ENCODE peak calls at places on chromosomes 5 and 9, in ten cellular contexts. S, U, X, T, F, W, H, R, N and Q are unnamed samples.

GRCh38 chr5:138439537-138440225 is 824 bp downstream of the REEP2 start:
- DNase-seq in T (no peak), F (no peak), R (no peak), N (no peak), U (peak), H (no peak), W (no peak), S (no peak), X (no peak), Q (no peak)

GRCh38 chr5:178440163-178440545 is 150.0 kb downstream of the COL23A1 start:
- DNase-seq in S (no peak), U (no peak), H (no peak), T (no peak), W (no peak), R (no peak), N (no peak), X (no peak), F (no peak), Q (no peak)

GRCh38 chr5:90881626-90882150 is 323.1 kb downstream of the ADGRV1 start:
- DNase-seq in R (no peak), W (no peak), S (no peak), H (no peak), F (no peak), N (no peak), T (no peak), U (no peak), X (no peak), Q (no peak)

GRCh38 chr5:111762895-111763294 is 5.9 kb upstream of the NREP start:
- DNase-seq in W (no peak), S (no peak), U (no peak), T (no peak), F (no peak), N (no peak), H (no peak), R (no peak), X (no peak), Q (no peak)

GRCh38 chr5:68950111-68950510 is 143.7 kb upstream of the SLC30A5 start:
- DNase-seq in H (no peak), T (no peak), R (no peak), X (peak), N (no peak), S (no peak), F (no peak), U (no peak), W (no peak), Q (no peak)

GRCh38 chr5:68225911-68226563 is 10.5 kb downstream of the PIK3R1 start:
- DNase-seq in S (no peak), T (no peak), R (no peak), H (no peak), N (no peak), W (no peak), F (no peak), U (no peak), X (no peak), Q (no peak)

GRCh38 chr5:16271851-16272250 is 92.3 kb upstream of the MARCHF11 start:
- DNase-seq in W (peak), U (no peak), T (no peak), X (no peak), R (no peak), N (no peak), F (no peak), S (no peak), H (no peak), Q (no peak)

GRCh38 chr9:135979472-135980166 is 18.4 kb upstream of the UBAC1 start:
- DNase-seq in W (no peak), S (no peak), U (no peak), N (no peak), X (no peak), R (no peak), T (no peak), F (no peak), H (no peak), Q (no peak)

GRCh38 chr5:6820851-6821479 is 107.7 kb downstream of the TENT4A start:
- DNase-seq in N (peak), X (no peak), W (peak), S (peak), R (no peak), T (peak), H (no peak), U (peak), F (peak), Q (no peak)

GRCh38 chr5:56161927-56162326 is 71.2 kb downstream of the ANKRD55 start:
- DNase-seq in X (peak), U (no peak), S (no peak), F (no peak), T (no peak), N (no peak), R (no peak), H (peak), W (no peak), Q (no peak)

GRCh38 chr5:6328173-6328572 is 50.2 kb downstream of the MED10 start:
- DNase-seq in N (peak), W (no peak), T (peak), U (peak), R (no peak), H (peak), X (no peak), S (no peak), F (no peak), Q (no peak)

GRCh38 chr5:35183243-35183955 is 46.9 kb downstream of the PRLR start:
- DNase-seq in N (peak), X (no peak), U (peak), F (peak), R (peak), H (peak), S (no peak), T (peak), W (no peak), Q (peak)

GRCh38 chr5:13976867-13977479 is 32.5 kb upstream of the DNAH5 start:
- DNase-seq in N (peak), R (peak), X (no peak), H (peak), W (no peak), T (peak), U (peak), S (no peak), F (peak), Q (no peak)

GRCh38 chr5:174617910-174618309 is 106.5 kb upstream of the MSX2 start:
- DNase-seq in S (no peak), N (no peak), X (peak), T (no peak), F (no peak), W (no peak), U (no peak), H (no peak), R (no peak), Q (no peak)

GRCh38 chr5:73783823-73784222 is 157.8 kb downstream of the ARHGEF28 start:
- DNase-seq in N (no peak), F (no peak), X (no peak), H (no peak), W (no peak), T (peak), S (no peak), U (no peak), R (no peak), Q (no peak)

GRCh38 chr9:123725389-123725788 is 204.5 kb downstream of the DENND1A start:
- DNase-seq in W (no peak), U (peak), S (no peak), N (no peak), F (no peak), H (no peak), X (no peak), T (no peak), R (peak), Q (peak)

GRCh38 chr5:33936004-33936380 is 194 bp upstream of the RXFP3 start:
- DNase-seq in R (peak), X (peak), W (no peak), F (no peak), T (peak), S (no peak), N (no peak), U (peak), H (peak), Q (peak)

GRCh38 chr9:20988061-20988460 is 43.4 kb downstream of the HACD4 start:
- DNase-seq in S (no peak), F (no peak), N (no peak), W (no peak), R (no peak), H (no peak), U (no peak), T (peak), X (no peak), Q (no peak)

GRCh38 chr9:38154501-38155421 is 85.7 kb upstream of the SHB start:
- DNase-seq in H (peak), X (no peak), N (no peak), T (no peak), W (no peak), R (no peak), U (peak), S (no peak), F (no peak), Q (no peak)

GRCh38 chr5:180670586-180671359 is 21.4 kb upstream of the FLT4 start:
- DNase-seq in N (no peak), U (peak), F (peak), W (no peak), X (peak), R (peak), T (peak), S (peak), H (peak), Q (no peak)

GRCh38 chr5:82332889-82333619 is 54.9 kb upstream of the RPS23 start:
- DNase-seq in N (no peak), T (peak), H (peak), X (no peak), R (no peak), W (no peak), F (no peak), U (no peak), S (no peak), Q (no peak)

GRCh38 chr5:59036274-59036961 is 453.5 kb downstream of the RAB3C start:
- DNase-seq in S (peak), N (no peak), T (peak), H (peak), X (no peak), W (no peak), F (peak), R (peak), U (no peak), Q (peak)

GRCh38 chr9:2018162-2018643 is 3.1 kb downstream of the SMARCA2 start:
- DNase-seq in F (no peak), H (no peak), S (no peak), U (no peak), X (no peak), T (no peak), R (no peak), W (no peak), N (no peak), Q (no peak)

GRCh38 chr5:10367586-10367985 is 14.1 kb downstream of the MARCHF6 start:
- DNase-seq in H (peak), N (no peak), R (no peak), F (no peak), W (no peak), X (no peak), T (no peak), U (no peak), S (no peak), Q (no peak)

GRCh38 chr5:98770158-98770910 is 3.1 kb upstream of the RGMB start:
- DNase-seq in N (no peak), F (no peak), T (peak), R (no peak), H (peak), X (peak), U (peak), W (no peak), S (no peak), Q (peak)

GRCh38 chr9:93612796-93613154 is 36.4 kb downstream of the PHF2 start:
- DNase-seq in S (no peak), T (peak), R (no peak), W (peak), U (no peak), X (no peak), H (no peak), N (no peak), F (no peak), Q (no peak)

GRCh38 chr5:99721487-99721886 is 792.7 kb upstream of the CHD1 start:
- DNase-seq in N (no peak), F (no peak), W (no peak), T (no peak), X (no peak), H (no peak), R (no peak), S (no peak), U (no peak), Q (no peak)

GRCh38 chr9:93302586-93303257 is 118.8 kb downstream of the WNK2 start:
- DNase-seq in N (peak), U (peak), W (no peak), S (peak), F (peak), R (peak), X (no peak), H (peak), T (peak), Q (peak)

GRCh38 chr9:72909428-72909827 is 43.4 kb downstream of the ALDH1A1 start:
- DNase-seq in F (no peak), N (no peak), T (no peak), R (no peak), H (no peak), S (no peak), U (no peak), X (no peak), W (no peak), Q (no peak)

GRCh38 chr5:107968998-107969397 is 298.3 kb upstream of the EFNA5 start:
- DNase-seq in U (no peak), X (no peak), F (no peak), W (no peak), R (peak), T (peak), H (peak), S (no peak), N (no peak), Q (no peak)

GRCh38 chr5:173412566-173412965 is 84.4 kb upstream of the STC2 start:
- DNase-seq in F (no peak), R (no peak), X (no peak), T (no peak), U (no peak), S (no peak), H (peak), N (no peak), W (no peak), Q (no peak)

GRCh38 chr5:33938507-33938796 is 2.3 kb downstream of the RXFP3 start:
- DNase-seq in T (no peak), H (no peak), F (no peak), N (no peak), X (no peak), S (no peak), W (no peak), U (no peak), R (no peak), Q (no peak)

GRCh38 chr9:36319806-36320205 is 61.6 kb upstream of the GNE start:
- DNase-seq in X (peak), T (no peak), U (no peak), H (no peak), R (no peak), S (no peak), W (no peak), F (no peak), N (no peak), Q (no peak)

GRCh38 chr9:70493046-70493445 is 78.6 kb upstream of the KLF9 start:
- DNase-seq in X (no peak), W (no peak), N (no peak), T (peak), S (no peak), H (no peak), F (no peak), R (no peak), U (no peak), Q (no peak)